ENCODE peak calls at places on chromosomes 16 and 17, in seven cellular contexts. K is breast epithelium, P is A549, R is psoas muscle, H is adrenal gland, J is fibroblast of pulmonary artery, M is mucosa of descending colon. T is an unnamed sample.

GRCh38 chr16:17397499-17397891 is 73.3 kb downstream of the XYLT1 start:
- DNase-seq in K (no peak), P (peak; percentile 35), M (no peak), H (peak; percentile 74), J (peak; percentile 46), R (no peak), T (peak; percentile 50)

GRCh38 chr17:2468270-2468669 is 43.4 kb downstream of the METTL16 start:
- DNase-seq in M (no peak), J (peak; percentile 71), K (no peak), R (no peak), P (no peak), H (no peak), T (peak; percentile 56)

GRCh38 chr16:88737298-88738166 is 31.2 kb downstream of the CTU2 start:
- DNase-seq in R (peak; percentile 88), J (peak; percentile 68), P (peak; percentile 85), K (peak; percentile 83), H (peak; percentile 80), M (peak; percentile 87), T (peak; percentile 63)

GRCh38 chr16:75621170-75621477 is 2.0 kb downstream of the ADAT1 start:
- DNase-seq in K (no peak), R (no peak), P (peak; percentile 44), H (no peak), M (no peak), J (peak; percentile 63), T (peak; percentile 47)

GRCh38 chr16:82627811-82628339 is 1.1 kb downstream of the CDH13 start:
- DNase-seq in R (peak; percentile 71), K (no peak), P (no peak), M (peak; percentile 48), H (no peak), J (peak; percentile 30), T (peak; percentile 18)

GRCh38 chr17:77320046-77320445 is 179.3 kb downstream of the SEC14L1 start:
- DNase-seq in P (no peak), R (no peak), M (peak; percentile 37), K (no peak), H (peak; percentile 55), J (peak; percentile 89), T (peak; percentile 87)

GRCh38 chr17:15261063-15261817 is 3.9 kb downstream of the PMP22 start:
- DNase-seq in P (peak; percentile 68), R (peak; percentile 85), K (peak; percentile 73), M (peak; percentile 66), H (peak; percentile 77), J (peak; percentile 67), T (peak; percentile 57)

GRCh38 chr17:65323055-65323454 is 185.9 kb downstream of the RGS9 start:
- DNase-seq in H (no peak), K (no peak), R (no peak), J (no peak), P (peak; percentile 20), M (no peak), T (no peak)

GRCh38 chr17:80262291-80262690 is 1.6 kb downstream of the RNF213 start:
- DNase-seq in J (no peak), M (no peak), P (no peak), K (no peak), R (no peak), H (no peak), T (no peak)
- H3K4me3 ChIP-seq in J (peak overlapping the region; percentile 73), M (no peak overlapping the region), P (peak overlapping the region; percentile 94), K (no peak overlapping the region), R (peak overlapping the region; percentile 96), H (no peak overlapping the region), T (peak overlapping the region; percentile 85)

DNA sequence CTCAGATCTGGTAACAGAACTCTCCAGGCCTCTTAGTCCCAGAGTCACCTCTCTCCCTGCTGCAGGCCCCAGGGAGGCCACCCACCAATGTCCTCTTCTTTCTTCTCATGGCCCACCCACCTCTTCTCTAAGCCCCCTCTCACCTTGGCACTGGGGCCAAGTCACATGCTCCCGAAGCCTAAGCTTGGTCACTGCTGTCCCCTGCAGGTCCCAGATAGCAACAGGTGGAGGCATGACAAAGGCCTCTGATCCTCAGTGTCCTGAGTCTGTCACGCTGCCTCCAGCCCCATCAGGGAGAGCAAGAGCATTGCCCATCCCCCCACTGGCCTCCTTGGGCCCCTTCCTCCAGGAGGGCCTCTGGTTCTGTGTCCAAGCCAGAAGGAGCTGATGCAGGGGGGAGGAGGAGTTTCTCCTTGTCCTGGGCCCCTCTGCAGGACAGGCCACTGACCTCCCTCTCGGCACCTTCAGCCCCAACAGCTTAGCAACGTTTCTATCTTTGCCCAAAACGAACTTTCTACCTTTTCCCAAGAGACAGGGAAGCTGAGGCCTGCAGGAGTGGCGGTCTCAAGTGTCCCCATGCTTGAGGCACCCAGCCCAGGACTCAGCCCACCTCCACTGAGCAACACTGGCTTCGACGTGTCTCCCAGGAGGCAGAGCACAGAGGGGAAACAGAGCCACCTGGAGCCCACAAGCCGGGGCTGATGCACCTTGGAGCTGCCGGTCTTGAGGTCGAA is 8.6 kb downstream of the P2RX1 start:
- DNase-seq in R (no peak), H (no peak), M (no peak), J (no peak), P (peak; percentile 40), K (no peak), T (no peak)
- TF ChIP-seq CTCF in R (no peak), H (peak; percentile 36), M (no peak), J (peak; percentile 12), P (peak; percentile 52), K (no peak), T (peak; percentile 24)

GRCh38 chr17:48002920-48003685 is 32.2 kb downstream of the CDK5RAP3 start:
- DNase-seq in P (no peak), K (no peak), M (no peak), J (no peak), R (no peak), H (no peak), T (no peak)
- H3K4me3 ChIP-seq in P (no peak overlapping the region), K (no peak overlapping the region), M (no peak overlapping the region), J (no peak overlapping the region), R (no peak overlapping the region), H (no peak overlapping the region), T (no peak overlapping the region)

GRCh38 chr17:75774988-75775668 is 9.5 kb upstream of the UNK start:
- DNase-seq in R (peak; percentile 63), K (peak; percentile 49), J (peak; percentile 63), M (no peak), H (peak; percentile 67), P (no peak), T (peak; percentile 33)
- TF ChIP-seq CTCF in R (no peak), K (no peak), J (no peak), M (no peak), H (no peak), P (no peak), T (no peak)

GRCh38 chr17:57397402-57397801 is 141.1 kb downstream of the MSI2 start:
- DNase-seq in K (no peak), J (no peak), P (no peak), R (no peak), M (no peak), H (no peak), T (no peak)

GRCh38 chr17:57395721-57396321 is 139.5 kb downstream of the MSI2 start:
- DNase-seq in R (no peak), P (no peak), M (no peak), J (no peak), H (no peak), K (no peak), T (no peak)

GRCh38 chr17:57393368-57393767 is 137.0 kb downstream of the MSI2 start:
- DNase-seq in J (no peak), H (no peak), P (no peak), K (no peak), M (no peak), R (no peak), T (no peak)

GRCh38 chr17:57394375-57394774 is 138.1 kb downstream of the MSI2 start:
- DNase-seq in R (no peak), J (no peak), K (no peak), M (no peak), P (no peak), H (no peak), T (no peak)

GRCh38 chr17:57396515-57396921 is 140.2 kb downstream of the MSI2 start:
- DNase-seq in M (no peak), R (no peak), P (no peak), K (no peak), H (no peak), J (no peak), T (no peak)
- H3K4me3 ChIP-seq in M (no peak overlapping the region), R (no peak overlapping the region), P (no peak overlapping the region), K (no peak overlapping the region), H (no peak overlapping the region), J (no peak overlapping the region), T (no peak overlapping the region)

DNA sequence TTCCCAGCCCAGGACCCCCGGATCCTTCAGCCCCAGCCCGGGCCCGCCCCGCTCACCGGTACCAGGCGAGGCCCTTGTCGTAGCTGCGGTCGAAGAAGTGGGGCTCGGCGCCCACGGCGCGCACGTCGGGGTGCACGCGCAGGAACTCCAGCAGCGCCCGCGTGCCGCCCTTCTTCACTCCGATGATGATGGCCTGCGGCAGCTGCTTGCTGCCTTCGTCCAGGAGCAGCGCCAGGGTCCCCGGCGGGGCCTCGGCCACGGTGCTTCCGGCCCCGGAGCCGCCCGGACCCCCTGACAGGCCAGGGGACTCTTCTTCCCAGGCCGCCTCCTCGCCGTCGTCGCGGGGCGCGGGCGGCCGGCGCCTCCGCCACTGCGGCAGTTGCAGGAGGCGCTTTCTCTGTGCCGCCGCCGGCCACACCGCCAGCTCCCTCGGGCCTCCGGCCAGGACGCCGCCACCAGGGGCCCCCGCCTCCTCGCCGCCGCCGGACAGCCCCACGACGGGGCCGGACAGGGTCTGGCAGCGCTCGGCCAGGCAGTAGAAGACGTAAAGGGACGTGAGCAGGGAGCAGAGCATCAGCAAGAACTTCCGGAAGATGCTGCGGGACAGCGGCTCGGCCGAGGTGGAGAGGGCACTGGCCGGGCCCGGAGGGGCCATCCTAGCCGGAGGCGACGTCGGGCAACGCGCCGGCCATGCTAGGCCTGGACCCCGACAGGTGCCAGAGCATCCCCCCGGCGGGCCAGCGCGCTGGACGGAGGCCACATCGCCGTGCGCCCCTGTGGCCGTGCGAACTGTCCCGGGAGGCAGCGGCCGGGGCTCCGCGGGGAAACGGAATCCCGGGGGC is 1.0 kb downstream of the HS3ST3A1 start:
- DNase-seq in J (no peak), R (no peak), K (no peak), H (no peak), M (peak; percentile 26), P (no peak), T (peak; percentile 50)
- TF ChIP-seq CTCF in J (no peak), R (no peak), K (no peak), H (no peak), M (no peak), P (no peak), T (no peak)

GRCh38 chr16:87487361-87487924 is 5.4 kb downstream of the ZCCHC14 start:
- DNase-seq in R (peak; percentile 66), H (peak; percentile 60), M (peak; percentile 88), P (no peak), J (peak; percentile 32), K (no peak), T (peak; percentile 55)
- H3K4me3 ChIP-seq in R (no peak overlapping the region), H (no peak overlapping the region), M (no peak overlapping the region), P (no peak overlapping the region), J (no peak overlapping the region), K (peak overlapping the region; percentile 37), T (peak overlapping the region; percentile 12)

GRCh38 chr17:38609280-38610031 is 3.7 kb upstream of the SRCIN1 start:
- DNase-seq in R (peak; percentile 22), J (no peak), H (no peak), P (no peak), M (no peak), K (no peak), T (no peak)
- TF ChIP-seq CTCF in R (no peak), J (peak; percentile 6), H (no peak), P (no peak), M (no peak), K (no peak), T (no peak)

GRCh38 chr17:26963163-26963503 is 330.8 kb upstream of the WSB1 start:
- DNase-seq in R (no peak), H (no peak), J (no peak), P (no peak), M (no peak), K (no peak), T (no peak)
- H3K4me3 ChIP-seq in R (no peak overlapping the region), H (no peak overlapping the region), J (no peak overlapping the region), P (no peak overlapping the region), M (no peak overlapping the region), K (no peak overlapping the region), T (no peak overlapping the region)

T was measured in AG10803.